ENCODE peak calls at places on chromosomes 11 and 22, in five cellular contexts. N is right lobe of liver, W is heart right ventricle, S is H1, Y is spleen. A is an unnamed sample. For H3K36me3 and H3K27me3, the result is how much of the 10 kb centered on the place peaks cover.

GRCh38 chr11:20003357-20003756 is 156.9 kb downstream of the DBX1 start:
- DNase-seq in N (no peak), W (no peak), S (no peak), Y (no peak), A (no peak)

GRCh38 chr11:13269775-13270174 is 7.8 kb upstream of the BMAL1 start:
- DNase-seq in N (no peak), W (no peak), S (no peak), Y (no peak), A (no peak)

GRCh38 chr11:80365315-80365714 is 924.5 kb upstream of the TENM4 start:
- DNase-seq in N (no peak), W (no peak), S (no peak), Y (no peak), A (no peak)

GRCh38 chr11:120055646-120056045 is 82.3 kb downstream of the TRIM29 start:
- DNase-seq in N (no peak), W (no peak), S (no peak), Y (no peak), A (no peak)

GRCh38 chr11:33830903-33831648 is 56.8 kb upstream of the FBXO3 start:
- DNase-seq in N (no peak), W (no peak), S (no peak), Y (no peak), A (no peak)

GRCh38 chr11:66973956-66974585 is 1.0 kb upstream of the C11orf86 start:
- DNase-seq in N (no peak), W (no peak), S (no peak), Y (no peak), A (no peak)

GRCh38 chr11:75241036-75241905 is 697 bp downstream of the TPBGL start:
- DNase-seq in N (peak), W (peak), S (peak), Y (peak), A (no peak)

GRCh38 chr11:32580967-32581366 is 2.7 kb upstream of the EIF3M start:
- DNase-seq in N (no peak), W (no peak), S (no peak), Y (no peak), A (no peak)

GRCh38 chr11:130403301-130403804 is 25.1 kb downstream of the ADAMTS8 start:
- DNase-seq in N (no peak), W (peak), S (no peak), Y (no peak), A (no peak)

GRCh38 chr11:10654211-10655150 is 39.1 kb downstream of the IRAG1 start:
- DNase-seq in N (no peak), W (no peak), S (no peak), Y (no peak), A (no peak)

GRCh38 chr11:128927683-128928336 is 14.9 kb downstream of the TP53AIP1 start:
- DNase-seq in N (no peak), W (no peak), S (no peak), Y (peak), A (no peak)

GRCh38 chr11:122823564-122823963 is 14.7 kb upstream of the CRTAM start:
- DNase-seq in N (no peak), W (no peak), S (no peak), Y (no peak), A (no peak)

GRCh38 chr22:40176921-40177737 is 596 bp upstream of the TNRC6B start:
- DNase-seq in N (peak), W (no peak), S (peak), Y (peak), A (no peak)

GRCh38 chr11:92224394-92225205 is at the start of gene FAT3:
- DNase-seq in N (peak), W (peak), S (peak), Y (no peak), A (peak)

GRCh38 chr22:19036229-19036522 is 86.0 kb downstream of the DGCR2 start:
- DNase-seq in N (no peak), W (no peak), S (no peak), Y (no peak), A (no peak)

DNA sequence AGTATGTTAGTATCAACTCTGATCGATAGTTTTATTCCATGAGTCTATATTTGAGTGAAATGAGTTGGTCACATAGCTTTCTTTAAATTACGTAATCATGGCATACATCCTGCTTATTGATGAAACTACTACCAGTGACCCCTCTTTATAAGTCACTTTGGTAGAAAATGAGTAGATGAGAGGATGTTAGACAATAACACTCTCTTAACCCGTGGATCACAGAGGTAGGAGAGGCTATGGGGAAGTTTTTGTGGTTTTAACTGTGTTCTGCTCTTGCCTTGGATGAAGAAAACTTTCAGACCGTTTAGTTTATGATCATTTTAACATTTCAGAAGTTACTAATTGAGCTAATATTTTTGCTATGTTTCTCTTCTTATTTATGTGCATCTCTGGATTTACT is 34.0 kb downstream of the TBCEL start:
- DNase-seq in N (no peak), W (no peak), S (no peak), Y (no peak), A (no peak)
- H3K36me3 ChIP-seq in N (under half), W (under half), S (under half), Y (half or more), A (half or more)

DNA sequence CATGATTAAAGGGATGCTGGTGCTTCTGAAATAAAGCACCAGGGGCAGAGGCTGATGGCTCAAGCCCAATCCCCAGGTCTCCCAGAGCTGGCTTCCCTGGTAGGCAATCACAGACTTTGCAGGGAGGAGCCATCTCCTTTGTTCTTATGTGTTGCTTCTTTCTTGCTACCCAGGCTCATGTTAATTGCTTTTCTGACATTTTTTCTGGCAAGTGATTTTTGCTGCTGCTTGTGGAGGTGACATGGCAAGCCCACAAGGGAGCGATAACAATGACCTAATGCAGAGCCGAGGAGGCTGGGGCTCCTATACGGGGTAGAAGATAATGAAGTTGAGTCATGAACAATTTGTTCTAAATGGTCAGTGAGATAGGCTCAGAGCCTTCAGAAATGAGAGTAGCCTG is 25.3 kb upstream of the PLET1 start:
- DNase-seq in N (no peak), W (no peak), S (no peak), Y (no peak), A (no peak)
- H3K27ac ChIP-seq in N (no peak), W (no peak), S (no peak), Y (no peak), A (no peak)

GRCh38 chr11:131691558-131692041 is 321.2 kb downstream of the NTM start:
- DNase-seq in N (no peak), W (no peak), S (peak), Y (no peak), A (no peak)
- H3K27me3 ChIP-seq in N (under half), W (half or more), S (under half), Y (under half), A (under half)

GRCh38 chr11:86013718-86014117 is 55.2 kb downstream of the PICALM start:
- DNase-seq in N (no peak), W (no peak), S (no peak), Y (no peak), A (no peak)
- H3K36me3 ChIP-seq in N (half or more), W (under half), S (under half), Y (half or more), A (half or more)

DNA sequence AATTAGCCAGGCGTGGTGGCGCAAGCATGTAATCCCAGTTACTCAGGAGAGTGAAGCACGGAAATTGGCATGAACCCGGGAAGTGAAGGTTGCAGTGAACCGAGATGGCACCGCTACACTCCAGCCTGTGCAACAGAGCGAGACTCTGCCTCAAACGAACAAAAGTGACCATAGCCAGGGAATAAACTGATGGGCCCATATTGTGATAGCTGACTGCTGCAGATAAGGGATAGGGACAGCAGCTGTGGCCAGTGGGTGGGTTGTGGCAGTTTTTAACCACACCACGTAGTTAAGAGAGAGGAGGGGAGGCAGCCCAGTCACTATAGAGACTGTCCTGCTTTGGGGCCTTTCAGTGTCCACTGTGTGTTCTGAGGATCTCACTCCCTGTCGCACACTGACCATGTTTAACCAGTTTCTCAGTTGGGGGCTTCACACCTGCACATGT is 58.9 kb downstream of the PISD start:
- DNase-seq in N (no peak), W (no peak), S (no peak), Y (no peak), A (peak)
- H3K27ac ChIP-seq in N (no peak), W (peak), S (no peak), Y (no peak), A (no peak)

GRCh38 chr11:8040261-8040920 is 40.6 kb upstream of the TUB start:
- DNase-seq in N (no peak), W (no peak), S (peak), Y (peak), A (no peak)

GRCh38 chr11:8040921-8041285 is 40.1 kb upstream of the TUB start:
- DNase-seq in N (no peak), W (no peak), S (peak), Y (peak), A (no peak)

GRCh38 chr11:8039530-8040260 is 41.3 kb upstream of the TUB start:
- DNase-seq in N (no peak), W (no peak), S (peak), Y (peak), A (no peak)

GRCh38 chr11:8038393-8038792 is 42.6 kb upstream of the TUB start:
- DNase-seq in N (no peak), W (no peak), S (peak), Y (peak), A (no peak)

DNA sequence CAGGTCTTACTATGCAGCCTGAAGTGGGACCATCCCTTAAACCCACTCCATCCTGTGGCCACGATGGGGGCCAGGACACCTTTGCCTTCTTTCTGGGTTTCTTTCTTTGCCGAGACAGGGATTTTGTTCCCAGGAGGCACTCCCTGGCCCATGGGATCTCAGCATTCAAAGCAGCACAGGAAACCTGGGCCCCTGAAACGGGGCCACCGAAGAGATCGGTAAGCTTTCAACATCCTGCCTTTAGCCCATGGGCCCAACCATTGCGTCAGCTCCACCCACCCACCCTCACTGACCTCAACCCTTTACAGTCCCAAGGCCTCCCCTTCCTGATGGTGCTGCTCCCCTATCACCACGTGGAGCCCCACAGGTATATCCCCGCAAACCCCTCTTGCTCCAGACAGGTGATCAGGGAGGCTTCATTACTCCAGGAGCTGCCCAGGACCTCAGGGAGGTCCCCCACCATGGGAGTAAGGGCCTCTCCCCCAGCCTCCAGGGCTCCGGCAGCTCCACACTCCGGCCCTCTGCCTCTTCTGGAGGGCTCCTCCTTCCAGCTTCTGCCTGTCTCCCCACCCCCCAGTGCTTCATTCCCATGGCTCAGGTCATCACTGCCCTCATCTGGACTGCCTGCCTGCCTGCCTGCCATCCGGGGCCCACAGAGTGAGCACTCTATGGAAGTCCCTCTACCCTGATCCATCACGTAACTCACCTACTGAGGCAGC is 42.0 kb upstream of the TUB start:
- DNase-seq in N (no peak), W (no peak), S (peak), Y (peak), A (no peak)
- H3K27me3 ChIP-seq in N (under half), W (under half), S (under half), Y (under half), A (under half)

GRCh38 chr22:22968366-22968765 is 80.8 kb downstream of the IGLL5 start:
- DNase-seq in N (peak), W (no peak), S (no peak), Y (no peak), A (no peak)
- H3K36me3 ChIP-seq in N (under half), W (under half), S (under half), Y (under half), A (under half)

GRCh38 chr11:69002743-69003231 is 10.3 kb downstream of the MRGPRF start:
- DNase-seq in N (no peak), W (no peak), S (no peak), Y (no peak), A (no peak)
- H3K27ac ChIP-seq in N (no peak), W (no peak), S (no peak), Y (peak), A (no peak)

GRCh38 chr11:45847908-45848316 is 637 bp downstream of the CRY2 start:
- DNase-seq in N (peak), W (peak), S (no peak), Y (peak), A (no peak)
- H3K27me3 ChIP-seq in N (under half), W (under half), S (under half), Y (under half), A (under half)

DNA sequence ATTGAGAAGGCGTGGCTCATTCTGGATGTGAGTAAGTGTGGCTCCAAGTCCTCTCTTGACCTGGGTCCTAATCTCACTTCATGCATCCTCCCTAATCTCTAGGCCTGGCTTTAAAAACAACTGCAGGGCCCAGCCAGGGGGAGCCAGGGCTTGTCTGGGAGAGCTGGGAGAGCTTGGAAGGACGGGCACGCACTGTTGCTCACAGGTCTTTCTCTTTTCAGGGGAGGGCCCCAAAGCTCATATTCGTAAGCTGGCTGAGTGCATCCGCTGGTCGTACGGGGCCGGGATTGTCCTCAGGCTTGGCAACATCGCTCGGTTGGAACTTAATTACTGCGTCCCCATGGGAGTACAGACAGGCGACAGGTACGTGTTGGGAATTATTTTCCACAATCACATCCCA is 34.1 kb upstream of the PARVB start:
- DNase-seq in N (no peak), W (no peak), S (no peak), Y (no peak), A (no peak)
- H3K36me3 ChIP-seq in N (half or more), W (under half), S (under half), Y (half or more), A (half or more)

A was measured in RWPE2.